ENCODE peak calls at places on chromosomes 16 and 17, in nine cellular contexts. One of them, this sample, is unnamed.

GRCh38 chr17:41768682-41769288 is 17.7 kb downstream of the JUP start:
- DNase-seq in CD4-positive, alpha-beta T cell: no peak
- DNase-seq in progenitor cell of endocrine pancreas: no peak
- DNase-seq in PC-9: no peak
- DNase-seq in A549: no peak
- DNase-seq in ascending aorta: no peak
- DNase-seq in AG09319: no peak
- DNase-seq in cardiac fibroblast: no peak
- DNase-seq in left ventricle myocardium inferior: no peak
- DNase-seq in this sample: no peak

GRCh38 chr17:39573447-39574298 is 34.0 kb downstream of the NEUROD2 start:
- DNase-seq in progenitor cell of endocrine pancreas: peak; percentile 33
- DNase-seq in PC-9: peak; percentile 57
- DNase-seq in AG09319: no peak
- DNase-seq in A549: peak; percentile 81
- DNase-seq in left ventricle myocardium inferior: peak; percentile 76
- DNase-seq in CD4-positive, alpha-beta T cell: peak; percentile 45
- DNase-seq in cardiac fibroblast: peak; percentile 76
- DNase-seq in ascending aorta: peak; percentile 73
- DNase-seq in this sample: peak; percentile 59

GRCh38 chr16:81384006-81384405 is 60.6 kb upstream of the CMIP start:
- DNase-seq in AG09319: no peak
- DNase-seq in left ventricle myocardium inferior: no peak
- DNase-seq in PC-9: no peak
- DNase-seq in A549: no peak
- DNase-seq in cardiac fibroblast: peak; percentile 84
- DNase-seq in CD4-positive, alpha-beta T cell: no peak
- DNase-seq in progenitor cell of endocrine pancreas: no peak
- DNase-seq in ascending aorta: no peak
- DNase-seq in this sample: no peak

GRCh38 chr16:74556375-74556922 is 50.5 kb downstream of the GLG1 start:
- DNase-seq in cardiac fibroblast: no peak
- DNase-seq in AG09319: no peak
- DNase-seq in left ventricle myocardium inferior: no peak
- DNase-seq in CD4-positive, alpha-beta T cell: no peak
- DNase-seq in progenitor cell of endocrine pancreas: no peak
- DNase-seq in PC-9: peak; percentile 44
- DNase-seq in A549: no peak
- DNase-seq in ascending aorta: no peak
- DNase-seq in this sample: no peak

GRCh38 chr17:8823279-8823678 is 24.1 kb upstream of the MFSD6L start:
- DNase-seq in AG09319: no peak
- DNase-seq in left ventricle myocardium inferior: no peak
- DNase-seq in CD4-positive, alpha-beta T cell: no peak
- DNase-seq in progenitor cell of endocrine pancreas: no peak
- DNase-seq in cardiac fibroblast: no peak
- DNase-seq in PC-9: no peak
- DNase-seq in A549: no peak
- DNase-seq in ascending aorta: peak; percentile 12
- DNase-seq in this sample: no peak

GRCh38 chr16:81583893-81584705 is 139.5 kb downstream of the CMIP start:
- DNase-seq in progenitor cell of endocrine pancreas: no peak
- DNase-seq in AG09319: no peak
- DNase-seq in cardiac fibroblast: peak; percentile 14
- DNase-seq in left ventricle myocardium inferior: no peak
- DNase-seq in ascending aorta: no peak
- DNase-seq in PC-9: peak; percentile 24
- DNase-seq in CD4-positive, alpha-beta T cell: no peak
- DNase-seq in A549: peak; percentile 84
- DNase-seq in this sample: no peak

GRCh38 chr16:12255919-12256665 is 279.6 kb downstream of the SNX29 start:
- DNase-seq in PC-9: no peak
- DNase-seq in AG09319: no peak
- DNase-seq in progenitor cell of endocrine pancreas: no peak
- DNase-seq in ascending aorta: no peak
- DNase-seq in A549: no peak
- DNase-seq in CD4-positive, alpha-beta T cell: no peak
- DNase-seq in left ventricle myocardium inferior: no peak
- DNase-seq in cardiac fibroblast: no peak
- DNase-seq in this sample: no peak

GRCh38 chr17:76869209-76869877 is 1.1 kb downstream of the MGAT5B start:
- DNase-seq in cardiac fibroblast: no peak
- DNase-seq in AG09319: no peak
- DNase-seq in CD4-positive, alpha-beta T cell: no peak
- DNase-seq in left ventricle myocardium inferior: no peak
- DNase-seq in ascending aorta: no peak
- DNase-seq in progenitor cell of endocrine pancreas: no peak
- DNase-seq in PC-9: no peak
- DNase-seq in A549: no peak
- DNase-seq in this sample: no peak

GRCh38 chr16:86432048-86432447 is 78.3 kb upstream of the FOXF1 start:
- DNase-seq in progenitor cell of endocrine pancreas: no peak
- DNase-seq in A549: no peak
- DNase-seq in PC-9: no peak
- DNase-seq in cardiac fibroblast: no peak
- DNase-seq in left ventricle myocardium inferior: no peak
- DNase-seq in CD4-positive, alpha-beta T cell: no peak
- DNase-seq in ascending aorta: no peak
- DNase-seq in AG09319: no peak
- DNase-seq in this sample: no peak

DNA sequence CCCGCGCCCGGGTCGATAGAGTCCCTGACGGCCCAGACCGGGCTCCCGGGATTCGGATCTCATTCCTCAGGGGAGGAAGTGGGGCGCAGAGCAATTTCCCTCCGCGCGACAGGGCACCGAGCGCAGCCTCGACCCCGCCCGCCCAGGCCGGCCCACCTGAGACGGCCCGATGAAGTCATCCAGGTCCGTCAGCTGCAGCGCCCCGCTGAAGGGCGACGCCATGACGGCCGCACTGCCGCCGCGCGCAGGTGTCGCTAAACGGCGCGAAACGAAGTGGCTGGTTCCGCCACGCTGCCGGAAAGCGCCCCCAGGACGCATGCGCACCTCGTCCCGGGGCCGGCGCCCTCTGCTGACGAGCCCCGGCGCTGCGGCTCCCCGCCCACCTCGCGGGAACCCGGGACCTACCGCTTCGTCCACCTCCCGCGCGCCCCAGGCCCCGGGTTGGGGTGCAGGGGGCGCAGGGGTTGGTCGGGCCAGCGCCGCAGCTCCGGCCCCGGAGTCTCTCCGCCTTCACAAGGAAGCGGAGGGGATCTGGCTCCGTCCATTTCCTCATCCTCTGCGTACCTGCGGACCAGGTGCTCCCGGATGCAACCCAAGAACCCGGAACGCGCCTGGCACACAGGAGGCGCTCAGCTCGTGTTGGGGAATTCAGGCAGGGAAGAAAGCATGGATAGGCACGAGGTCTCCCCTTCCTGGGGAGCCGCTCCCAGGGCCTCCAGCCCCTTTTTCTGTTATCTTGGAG is at the start of gene CIAO3:
- DNase-seq in A549: peak; percentile 93
- DNase-seq in left ventricle myocardium inferior: peak; percentile 89
- DNase-seq in ascending aorta: peak; percentile 91
- DNase-seq in AG09319: peak; percentile 69
- DNase-seq in cardiac fibroblast: peak; percentile 93
- DNase-seq in PC-9: peak; percentile 78
- DNase-seq in CD4-positive, alpha-beta T cell: peak; percentile 95
- DNase-seq in progenitor cell of endocrine pancreas: peak; percentile 93
- DNase-seq in this sample: peak; percentile 92
- TF ChIP-seq CTCF in A549: peak; percentile 93
- TF ChIP-seq CTCF in left ventricle myocardium inferior: peak; percentile 96
- TF ChIP-seq CTCF in ascending aorta: peak; percentile 98
- TF ChIP-seq CTCF in AG09319: peak; percentile 60
- TF ChIP-seq CTCF in cardiac fibroblast: peak; percentile 26
- TF ChIP-seq CTCF in PC-9: peak; percentile 82
- TF ChIP-seq CTCF in CD4-positive, alpha-beta T cell: peak; percentile 97
- TF ChIP-seq CTCF in progenitor cell of endocrine pancreas: peak; percentile 90
- TF ChIP-seq CTCF in this sample: peak; percentile 91

DNA sequence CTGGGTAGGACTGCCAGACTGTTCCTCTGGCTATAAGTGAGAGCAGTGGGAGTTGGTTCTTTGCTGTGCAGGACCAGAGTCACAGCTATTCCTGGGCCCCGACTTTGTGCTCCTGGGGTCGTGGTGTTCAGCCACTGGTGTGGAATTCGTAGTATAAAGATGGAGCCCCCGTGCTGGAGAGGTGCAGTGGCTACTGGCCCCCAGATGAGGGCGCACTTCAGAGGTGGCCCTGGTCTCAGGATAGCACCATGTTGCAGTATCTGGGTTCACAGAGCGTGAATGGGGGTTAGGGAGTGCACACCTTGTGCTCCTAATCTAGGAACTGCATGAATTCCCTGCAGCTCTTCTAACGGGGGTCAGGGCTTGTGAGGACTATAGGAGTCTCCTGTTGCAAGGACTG is 21.1 kb downstream of the TANC2 start:
- DNase-seq in A549: no peak
- DNase-seq in CD4-positive, alpha-beta T cell: no peak
- DNase-seq in PC-9: no peak
- DNase-seq in ascending aorta: no peak
- DNase-seq in cardiac fibroblast: no peak
- DNase-seq in AG09319: no peak
- DNase-seq in progenitor cell of endocrine pancreas: no peak
- DNase-seq in left ventricle myocardium inferior: no peak
- DNase-seq in this sample: no peak
- TF ChIP-seq CTCF in A549: peak; percentile 17
- TF ChIP-seq CTCF in CD4-positive, alpha-beta T cell: no peak
- TF ChIP-seq CTCF in PC-9: peak; percentile 48
- TF ChIP-seq CTCF in ascending aorta: no peak
- TF ChIP-seq CTCF in cardiac fibroblast: peak; percentile 42
- TF ChIP-seq CTCF in AG09319: peak; percentile 11
- TF ChIP-seq CTCF in progenitor cell of endocrine pancreas: peak; percentile 23
- TF ChIP-seq CTCF in left ventricle myocardium inferior: no peak
- TF ChIP-seq CTCF in this sample: peak; percentile 37

GRCh38 chr16:59192551-59193199 is 458.6 kb upstream of the GOT2 start:
- DNase-seq in PC-9: no peak
- DNase-seq in ascending aorta: no peak
- DNase-seq in cardiac fibroblast: no peak
- DNase-seq in A549: peak; percentile 42
- DNase-seq in left ventricle myocardium inferior: no peak
- DNase-seq in CD4-positive, alpha-beta T cell: no peak
- DNase-seq in AG09319: no peak
- DNase-seq in progenitor cell of endocrine pancreas: no peak
- DNase-seq in this sample: peak; percentile 63
- TF ChIP-seq CTCF in PC-9: peak; percentile 58
- TF ChIP-seq CTCF in ascending aorta: no peak
- TF ChIP-seq CTCF in cardiac fibroblast: peak; percentile 38
- TF ChIP-seq CTCF in A549: peak; percentile 22
- TF ChIP-seq CTCF in left ventricle myocardium inferior: peak; percentile 57
- TF ChIP-seq CTCF in CD4-positive, alpha-beta T cell: no peak
- TF ChIP-seq CTCF in AG09319: peak; percentile 38
- TF ChIP-seq CTCF in progenitor cell of endocrine pancreas: peak; percentile 53
- TF ChIP-seq CTCF in this sample: peak; percentile 62

GRCh38 chr17:15377200-15377599 is 35.8 kb upstream of the TEKT3 start:
- DNase-seq in ascending aorta: no peak
- DNase-seq in AG09319: no peak
- DNase-seq in CD4-positive, alpha-beta T cell: no peak
- DNase-seq in A549: no peak
- DNase-seq in left ventricle myocardium inferior: no peak
- DNase-seq in PC-9: no peak
- DNase-seq in progenitor cell of endocrine pancreas: no peak
- DNase-seq in cardiac fibroblast: peak; percentile 66
- DNase-seq in this sample: no peak
- TF ChIP-seq CTCF in ascending aorta: no peak
- TF ChIP-seq CTCF in AG09319: peak; percentile 15
- TF ChIP-seq CTCF in CD4-positive, alpha-beta T cell: no peak
- TF ChIP-seq CTCF in A549: no peak
- TF ChIP-seq CTCF in left ventricle myocardium inferior: no peak
- TF ChIP-seq CTCF in PC-9: no peak
- TF ChIP-seq CTCF in progenitor cell of endocrine pancreas: no peak
- TF ChIP-seq CTCF in cardiac fibroblast: peak; percentile 2
- TF ChIP-seq CTCF in this sample: no peak

DNA sequence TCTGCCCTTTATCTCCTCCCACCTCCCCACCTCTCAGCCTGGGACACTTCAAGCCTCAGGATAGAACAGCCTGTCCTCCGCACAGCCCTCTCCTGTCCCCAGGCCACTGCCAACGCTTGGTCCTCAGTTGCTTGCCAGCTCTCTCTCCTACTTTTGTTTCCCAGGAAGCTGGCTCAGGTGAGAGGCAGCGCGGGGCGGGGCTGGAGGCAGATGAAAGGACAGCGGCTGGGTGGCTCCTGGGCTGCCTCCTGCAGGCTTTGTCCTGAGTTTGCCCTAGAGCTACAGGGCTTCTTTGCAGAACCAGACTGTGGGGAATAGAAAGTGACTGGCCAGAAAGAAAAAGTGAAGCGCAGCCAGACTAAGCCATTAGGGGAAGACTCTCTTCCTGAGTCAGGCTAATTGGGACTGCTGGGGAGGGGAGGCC is 48.2 kb upstream of the CDC42EP4 start:
- DNase-seq in left ventricle myocardium inferior: peak; percentile 72
- DNase-seq in A549: no peak
- DNase-seq in ascending aorta: no peak
- DNase-seq in PC-9: peak; percentile 76
- DNase-seq in cardiac fibroblast: no peak
- DNase-seq in CD4-positive, alpha-beta T cell: no peak
- DNase-seq in AG09319: no peak
- DNase-seq in progenitor cell of endocrine pancreas: peak; percentile 36
- DNase-seq in this sample: no peak
- TF ChIP-seq CTCF in left ventricle myocardium inferior: peak; percentile 14
- TF ChIP-seq CTCF in A549: no peak
- TF ChIP-seq CTCF in ascending aorta: no peak
- TF ChIP-seq CTCF in PC-9: no peak
- TF ChIP-seq CTCF in cardiac fibroblast: no peak
- TF ChIP-seq CTCF in CD4-positive, alpha-beta T cell: no peak
- TF ChIP-seq CTCF in AG09319: no peak
- TF ChIP-seq CTCF in progenitor cell of endocrine pancreas: peak; percentile 24
- TF ChIP-seq CTCF in this sample: no peak

DNA sequence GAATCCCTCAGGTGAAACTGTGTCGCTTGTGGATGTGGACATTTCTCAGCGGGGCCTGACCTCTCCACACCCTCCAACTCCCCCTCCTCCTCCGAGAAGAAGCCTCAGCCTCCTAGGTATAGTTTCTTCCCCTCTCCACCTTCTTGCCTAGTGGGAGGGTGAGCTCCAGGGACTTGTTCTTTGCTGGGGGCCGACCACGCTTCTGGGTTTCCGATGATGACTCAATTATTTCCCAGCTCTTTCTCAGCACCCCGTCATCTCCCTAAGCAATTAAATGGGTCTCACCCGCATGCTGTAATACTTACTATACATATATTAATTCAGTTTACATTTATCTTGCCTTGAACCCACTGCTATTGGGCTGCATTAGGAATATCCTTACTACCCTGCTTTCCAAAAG is 13.1 kb downstream of the SOCS7 start:
- DNase-seq in AG09319: no peak
- DNase-seq in PC-9: no peak
- DNase-seq in progenitor cell of endocrine pancreas: no peak
- DNase-seq in A549: no peak
- DNase-seq in cardiac fibroblast: no peak
- DNase-seq in CD4-positive, alpha-beta T cell: no peak
- DNase-seq in ascending aorta: no peak
- DNase-seq in left ventricle myocardium inferior: no peak
- DNase-seq in this sample: no peak
- TF ChIP-seq CTCF in AG09319: no peak
- TF ChIP-seq CTCF in PC-9: no peak
- TF ChIP-seq CTCF in progenitor cell of endocrine pancreas: no peak
- TF ChIP-seq CTCF in A549: no peak
- TF ChIP-seq CTCF in cardiac fibroblast: no peak
- TF ChIP-seq CTCF in CD4-positive, alpha-beta T cell: no peak
- TF ChIP-seq CTCF in ascending aorta: no peak
- TF ChIP-seq CTCF in left ventricle myocardium inferior: no peak
- TF ChIP-seq CTCF in this sample: no peak

This sample was measured in neural crest cell.